ENCODE peak calls at places on chromosomes 3 and 15, in four cellular contexts. One of them, this sample, is unnamed.

GRCh38 chr3:174287601-174288180 is 571.4 kb upstream of the NAALADL2 start:
- DNase-seq in IMR-90: no peak
- DNase-seq in K562: no peak
- DNase-seq in GM12878: no peak
- DNase-seq in this sample: no peak

GRCh38 chr3:169448501-169448900 is 215.0 kb downstream of the MECOM start:
- DNase-seq in IMR-90: peak; percentile 7
- DNase-seq in K562: no peak
- DNase-seq in GM12878: no peak
- DNase-seq in this sample: no peak

GRCh38 chr3:148697311-148698189 is at the start of gene AGTR1:
- DNase-seq in IMR-90: peak; percentile 24
- DNase-seq in K562: no peak
- DNase-seq in GM12878: no peak
- DNase-seq in this sample: no peak

GRCh38 chr3:48847053-48847585 is 555 bp downstream of the PRKAR2A start:
- DNase-seq in IMR-90: peak; percentile 75
- DNase-seq in K562: peak; percentile 73
- DNase-seq in GM12878: no peak
- DNase-seq in this sample: peak; percentile 77

GRCh38 chr15:51883436-51883835 is 54.0 kb downstream of the TMOD3 start:
- DNase-seq in IMR-90: peak; percentile 75
- DNase-seq in K562: no peak
- DNase-seq in GM12878: no peak
- DNase-seq in this sample: no peak

GRCh38 chr3:152232679-152233078 is 36.0 kb upstream of the MBNL1 start:
- DNase-seq in IMR-90: no peak
- DNase-seq in K562: no peak
- DNase-seq in GM12878: no peak
- DNase-seq in this sample: no peak

GRCh38 chr15:74320358-74321247 is 46.8 kb downstream of the CYP11A1 start:
- DNase-seq in IMR-90: peak; percentile 23
- DNase-seq in K562: peak; percentile 73
- DNase-seq in GM12878: no peak
- DNase-seq in this sample: peak; percentile 37

GRCh38 chr3:100252006-100252405 is 8.8 kb upstream of the TBC1D23 start:
- DNase-seq in IMR-90: no peak
- DNase-seq in K562: no peak
- DNase-seq in GM12878: no peak
- DNase-seq in this sample: no peak

GRCh38 chr3:177610677-177611654 is 413.7 kb upstream of the TBL1XR1 start:
- DNase-seq in IMR-90: peak; percentile 40
- DNase-seq in K562: no peak
- DNase-seq in GM12878: no peak
- DNase-seq in this sample: peak; percentile 83
- H3K27ac ChIP-seq in IMR-90: peak overlapping the region; percentile 69
- H3K27ac ChIP-seq in K562: no peak overlapping the region
- H3K27ac ChIP-seq in GM12878: no peak overlapping the region
- H3K27ac ChIP-seq in this sample: no peak overlapping the region

DNA sequence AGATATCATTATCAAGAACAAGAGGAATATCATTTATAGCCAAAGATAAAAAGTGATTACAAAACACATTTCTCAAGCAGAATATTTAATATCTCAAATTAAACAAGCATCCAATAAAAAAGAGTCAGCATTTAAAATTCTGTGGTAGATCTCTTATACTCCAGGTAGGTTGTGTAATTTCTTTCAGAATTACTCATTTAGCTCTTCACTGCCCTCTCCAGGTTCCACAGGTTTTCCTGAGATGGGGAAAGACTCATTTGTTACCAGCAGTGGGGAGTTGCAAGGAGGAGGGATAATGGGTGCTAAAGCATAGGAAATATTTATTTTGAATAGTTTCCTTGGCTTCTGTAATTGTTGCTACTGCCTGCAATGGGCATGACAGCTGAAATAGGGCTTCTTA is 83.1 kb upstream of the RASGRP1 start:
- DNase-seq in IMR-90: peak; percentile 19
- DNase-seq in K562: no peak
- DNase-seq in GM12878: no peak
- DNase-seq in this sample: peak; percentile 11
- TF ChIP-seq FOS in IMR-90: no peak
- TF ChIP-seq FOS in K562: no peak
- TF ChIP-seq FOS in GM12878: no peak
- TF ChIP-seq FOS in this sample: no peak

GRCh38 chr15:65901836-65902235 is 32.5 kb downstream of the RAB11A start:
- DNase-seq in IMR-90: no peak
- DNase-seq in K562: no peak
- DNase-seq in GM12878: no peak
- DNase-seq in this sample: no peak
- H3K27ac ChIP-seq in IMR-90: no peak overlapping the region
- H3K27ac ChIP-seq in K562: peak overlapping the region; percentile 21
- H3K27ac ChIP-seq in GM12878: peak overlapping the region; percentile 63
- H3K27ac ChIP-seq in this sample: no peak overlapping the region

DNA sequence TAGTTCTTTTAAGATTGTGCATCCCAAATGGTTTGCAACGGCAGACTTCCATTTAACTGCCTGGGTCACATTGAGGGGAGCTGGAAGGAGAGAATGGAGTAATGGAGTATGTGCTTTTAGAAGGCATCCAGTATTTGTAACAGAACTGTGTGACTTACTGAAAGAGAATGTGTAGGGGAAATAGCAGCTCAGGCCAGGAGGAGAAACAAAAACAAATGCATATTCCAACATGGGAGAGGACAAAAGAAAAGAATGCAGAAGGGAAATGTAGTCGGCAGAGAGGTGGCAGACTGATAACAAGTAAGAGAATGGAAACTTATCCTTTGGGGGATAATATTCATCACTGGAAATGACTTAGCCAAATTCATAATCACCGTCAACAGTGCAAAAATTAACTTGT is 294.8 kb upstream of the SGO1 start:
- DNase-seq in IMR-90: no peak
- DNase-seq in K562: no peak
- DNase-seq in GM12878: no peak
- DNase-seq in this sample: peak; percentile 94
- TF ChIP-seq FOS in IMR-90: no peak
- TF ChIP-seq FOS in K562: no peak
- TF ChIP-seq FOS in GM12878: no peak
- TF ChIP-seq FOS in this sample: peak; percentile 66

GRCh38 chr15:77528290-77528967 is 104.3 kb downstream of the LINGO1 start:
- DNase-seq in IMR-90: no peak
- DNase-seq in K562: no peak
- DNase-seq in GM12878: no peak
- DNase-seq in this sample: no peak

GRCh38 chr15:77526582-77527163 is 106.0 kb downstream of the HMG20A start:
- DNase-seq in IMR-90: no peak
- DNase-seq in K562: no peak
- DNase-seq in GM12878: no peak
- DNase-seq in this sample: no peak

GRCh38 chr15:77525907-77526581 is 105.4 kb downstream of the HMG20A start:
- DNase-seq in IMR-90: no peak
- DNase-seq in K562: no peak
- DNase-seq in GM12878: no peak
- DNase-seq in this sample: no peak

GRCh38 chr15:77527831-77528231 is 104.9 kb downstream of the LINGO1 start:
- DNase-seq in IMR-90: no peak
- DNase-seq in K562: no peak
- DNase-seq in GM12878: no peak
- DNase-seq in this sample: no peak

DNA sequence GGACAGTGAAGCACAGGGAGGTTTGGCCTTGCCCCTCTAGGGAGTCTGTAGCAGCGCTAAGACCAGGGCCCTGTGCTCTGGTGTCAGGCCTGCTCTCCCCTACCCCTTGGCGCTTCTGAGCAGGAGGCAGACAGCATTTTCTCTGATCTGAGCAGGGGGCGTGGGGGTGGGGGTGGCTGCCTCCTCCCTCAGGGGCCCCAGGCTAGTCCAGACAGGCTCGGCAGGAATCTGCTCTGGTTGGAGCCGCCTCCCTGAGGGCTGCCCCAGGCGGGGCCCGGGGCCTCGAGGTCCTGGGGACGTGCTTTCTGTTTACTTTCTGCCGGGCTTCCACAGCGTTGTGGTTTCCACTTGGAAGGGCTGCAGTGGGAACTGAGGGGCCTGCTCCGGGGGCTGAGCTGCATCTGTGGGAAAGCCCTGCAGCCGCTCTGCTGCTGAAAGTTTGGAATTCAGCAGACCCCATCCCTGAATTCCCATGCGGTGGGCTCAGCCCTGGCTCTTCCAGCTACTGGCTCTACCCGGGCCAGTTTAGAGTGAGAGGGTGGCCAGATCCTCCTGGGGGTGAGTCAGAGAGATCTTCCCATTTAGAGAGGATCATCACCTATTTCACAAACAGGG is 105.4 kb downstream of the LINGO1 start:
- DNase-seq in IMR-90: peak; percentile 79
- DNase-seq in K562: peak; percentile 48
- DNase-seq in GM12878: no peak
- DNase-seq in this sample: no peak
- H3K27ac ChIP-seq in IMR-90: peak overlapping the region; percentile 79
- H3K27ac ChIP-seq in K562: no peak overlapping the region
- H3K27ac ChIP-seq in GM12878: no peak overlapping the region
- H3K27ac ChIP-seq in this sample: no peak overlapping the region

GRCh38 chr3:134009345-134010000 is 20.3 kb downstream of the SLCO2A1 start:
- DNase-seq in IMR-90: peak; percentile 52
- DNase-seq in K562: no peak
- DNase-seq in GM12878: no peak
- DNase-seq in this sample: peak; percentile 39

GRCh38 chr3:134004841-134005240 is 24.9 kb downstream of the SLCO2A1 start:
- DNase-seq in IMR-90: no peak
- DNase-seq in K562: no peak
- DNase-seq in GM12878: no peak
- DNase-seq in this sample: no peak

GRCh38 chr3:134007819-134008218 is 21.9 kb downstream of the SLCO2A1 start:
- DNase-seq in IMR-90: no peak
- DNase-seq in K562: no peak
- DNase-seq in GM12878: no peak
- DNase-seq in this sample: no peak

GRCh38 chr3:134013280-134013679 is 16.4 kb downstream of the SLCO2A1 start:
- DNase-seq in IMR-90: no peak
- DNase-seq in K562: no peak
- DNase-seq in GM12878: no peak
- DNase-seq in this sample: no peak

GRCh38 chr3:134008630-134009156 is 21.0 kb downstream of the SLCO2A1 start:
- DNase-seq in IMR-90: peak; percentile 84
- DNase-seq in K562: no peak
- DNase-seq in GM12878: no peak
- DNase-seq in this sample: peak; percentile 80
- TF ChIP-seq FOS in IMR-90: peak; percentile 25
- TF ChIP-seq FOS in K562: no peak
- TF ChIP-seq FOS in GM12878: no peak
- TF ChIP-seq FOS in this sample: peak; percentile 97

GRCh38 chr15:93486407-93487117 is 397.6 kb upstream of the RGMA start:
- DNase-seq in IMR-90: no peak
- DNase-seq in K562: no peak
- DNase-seq in GM12878: no peak
- DNase-seq in this sample: no peak

GRCh38 chr15:93483923-93484322 is 394.9 kb upstream of the RGMA start:
- DNase-seq in IMR-90: no peak
- DNase-seq in K562: no peak
- DNase-seq in GM12878: no peak
- DNase-seq in this sample: no peak

GRCh38 chr15:93485922-93486327 is 396.9 kb upstream of the RGMA start:
- DNase-seq in IMR-90: no peak
- DNase-seq in K562: no peak
- DNase-seq in GM12878: no peak
- DNase-seq in this sample: no peak

GRCh38 chr15:93488157-93488803 is 399.3 kb upstream of the RGMA start:
- DNase-seq in IMR-90: no peak
- DNase-seq in K562: no peak
- DNase-seq in GM12878: no peak
- DNase-seq in this sample: no peak

GRCh38 chr15:93485438-93485837 is 396.4 kb upstream of the RGMA start:
- DNase-seq in IMR-90: no peak
- DNase-seq in K562: no peak
- DNase-seq in GM12878: no peak
- DNase-seq in this sample: no peak
- H3K27ac ChIP-seq in IMR-90: no peak overlapping the region
- H3K27ac ChIP-seq in K562: no peak overlapping the region
- H3K27ac ChIP-seq in GM12878: no peak overlapping the region
- H3K27ac ChIP-seq in this sample: no peak overlapping the region

DNA sequence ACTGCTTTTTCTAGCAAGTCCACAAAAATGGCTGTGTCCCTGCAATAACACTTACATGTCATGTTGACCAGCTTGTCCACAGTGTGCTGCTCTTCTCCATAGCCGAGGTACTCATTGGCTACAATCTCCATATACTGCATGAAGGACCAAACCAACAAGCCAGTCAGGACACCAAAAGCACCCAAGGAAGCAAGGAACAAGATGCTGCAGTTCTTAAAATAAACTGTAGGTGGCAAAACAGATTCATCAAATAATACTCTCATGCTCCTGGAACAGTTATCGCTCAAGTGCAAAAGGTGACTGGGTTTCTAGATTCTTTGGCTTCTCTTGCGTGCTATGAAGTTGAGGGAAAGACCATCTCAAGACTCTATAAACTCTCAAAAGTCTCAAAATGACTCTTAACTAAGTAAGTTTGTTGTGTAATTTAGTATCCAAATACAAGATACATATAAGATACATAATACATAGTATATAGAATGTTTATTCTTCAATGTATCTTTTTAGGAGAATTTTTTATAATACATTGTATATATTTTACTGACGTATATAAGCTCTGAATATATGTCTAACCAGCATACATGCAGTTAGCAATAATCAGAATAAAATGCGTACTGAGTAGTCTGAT is 57.0 kb downstream of the NEK10 start:
- DNase-seq in IMR-90: peak; percentile 79
- DNase-seq in K562: peak; percentile 45
- DNase-seq in GM12878: peak; percentile 15
- DNase-seq in this sample: peak; percentile 79
- TF ChIP-seq FOS in IMR-90: no peak
- TF ChIP-seq FOS in K562: no peak
- TF ChIP-seq FOS in GM12878: no peak
- TF ChIP-seq FOS in this sample: no peak